ENCODE peak calls at places on chromosomes 11 and 22, in eight cellular contexts. D is mesendoderm, U is H9, R is NT2/D1, Z is GM23248, Y is astrocyte, H is K562, B is neuronal stem cell. S is an unnamed sample.

GRCh38 chr11:83046626-83047172 is 25.0 kb downstream of the RAB30 start:
- DNase-seq in D (no peak), U (no peak), R (no peak), Z (peak), Y (peak), H (no peak), B (no peak), S (no peak)

GRCh38 chr11:74429205-74429604 is 31.0 kb upstream of the PGM2L1 start:
- DNase-seq in D (no peak), U (no peak), R (no peak), Z (no peak), Y (no peak), H (no peak), B (no peak), S (no peak)

GRCh38 chr11:128407962-128408361 is 179.4 kb downstream of the ETS1 start:
- DNase-seq in D (peak), U (no peak), R (no peak), Z (peak), Y (peak), H (no peak), B (no peak), S (no peak)

GRCh38 chr11:11192541-11192940 is 160.5 kb downstream of the CSNK2A3 start:
- DNase-seq in D (no peak), U (no peak), R (no peak), Z (no peak), Y (no peak), H (no peak), B (no peak), S (no peak)

GRCh38 chr11:119942021-119942420 is 195.9 kb downstream of the TRIM29 start:
- DNase-seq in D (peak), U (peak), R (no peak), Z (no peak), Y (no peak), H (peak), B (no peak), S (no peak)

GRCh38 chr11:131033151-131033651 is 116.9 kb upstream of the SNX19 start:
- DNase-seq in D (peak), U (peak), R (no peak), Z (peak), Y (peak), H (no peak), B (no peak), S (no peak)

GRCh38 chr11:64146036-64146943 is 19.6 kb downstream of the MACROD1 start:
- DNase-seq in D (peak), U (peak), R (no peak), Z (peak), Y (no peak), H (peak), B (no peak), S (peak)

GRCh38 chr11:44913502-44913901 is 37.2 kb downstream of the TP53I11 start:
- DNase-seq in D (no peak), U (no peak), R (no peak), Z (no peak), Y (no peak), H (no peak), B (no peak), S (no peak)

GRCh38 chr11:85170184-85170583 is 457.0 kb downstream of the DLG2 start:
- DNase-seq in D (peak), U (no peak), R (peak), Z (peak), Y (peak), H (no peak), B (no peak), S (no peak)

GRCh38 chr22:37330200-37331033 is 48.1 kb downstream of the CYTH4 start:
- DNase-seq in D (peak), U (peak), R (peak), Z (peak), Y (peak), H (peak), B (peak), S (peak)

GRCh38 chr11:101321222-101321621 is 191.6 kb upstream of the PGR start:
- DNase-seq in D (peak), U (peak), R (no peak), Z (no peak), Y (no peak), H (no peak), B (no peak), S (peak)

GRCh38 chr11:61333638-61334433 is 808 bp downstream of the TKFC start:
- DNase-seq in D (no peak), U (no peak), R (no peak), Z (no peak), Y (no peak), H (no peak), B (no peak), S (no peak)

GRCh38 chr22:25747245-25747944 is 5.4 kb downstream of the MYO18B start:
- DNase-seq in D (no peak), U (no peak), R (no peak), Z (peak), Y (peak), H (peak), B (no peak), S (no peak)

GRCh38 chr22:37433786-37434185 is 6.5 kb upstream of the ELFN2 start:
- DNase-seq in D (no peak), U (no peak), R (no peak), Z (no peak), Y (peak), H (no peak), B (no peak), S (no peak)

GRCh38 chr11:65438257-65439151 is 15.9 kb downstream of the NEAT1 start:
- DNase-seq in D (no peak), U (no peak), R (no peak), Z (peak), Y (no peak), H (no peak), B (no peak), S (no peak)

GRCh38 chr11:72962084-72962483 is 147.9 kb downstream of the ATG16L2 start:
- DNase-seq in D (peak), U (no peak), R (no peak), Z (peak), Y (peak), H (no peak), B (no peak), S (no peak)

GRCh38 chr11:44484211-44484610 is 81.3 kb upstream of the CD82 start:
- DNase-seq in D (peak), U (peak), R (peak), Z (peak), Y (no peak), H (peak), B (no peak), S (peak)

GRCh38 chr11:83008581-83008923 is 63.1 kb downstream of the RAB30 start:
- DNase-seq in D (no peak), U (no peak), R (no peak), Z (peak), Y (peak), H (no peak), B (no peak), S (no peak)

GRCh38 chr11:75582935-75583709 is 21.1 kb downstream of the SERPINH1 start:
- DNase-seq in D (peak), U (peak), R (no peak), Z (peak), Y (peak), H (peak), B (peak), S (peak)

GRCh38 chr22:20957118-20957690 is 9.9 kb upstream of the AIFM3 start:
- DNase-seq in D (peak), U (peak), R (no peak), Z (peak), Y (no peak), H (no peak), B (no peak), S (peak)

GRCh38 chr11:62958547-62959071 is 26.2 kb downstream of the SLC22A6 start:
- DNase-seq in D (no peak), U (no peak), R (no peak), Z (peak), Y (no peak), H (no peak), B (no peak), S (no peak)

GRCh38 chr11:8257003-8257664 is 6.5 kb downstream of the LMO1 start:
- DNase-seq in D (no peak), U (no peak), R (no peak), Z (no peak), Y (no peak), H (no peak), B (no peak), S (no peak)

GRCh38 chr11:113977071-113977490 is 2.2 kb downstream of the HTR3A start:
- DNase-seq in D (no peak), U (no peak), R (no peak), Z (no peak), Y (no peak), H (no peak), B (no peak), S (no peak)

GRCh38 chr11:4095509-4096230 is 1.1 kb downstream of the RRM1 start:
- DNase-seq in D (peak), U (no peak), R (no peak), Z (peak), Y (peak), H (no peak), B (no peak), S (no peak)

GRCh38 chr11:61254403-61255025 is 13.5 kb downstream of the PGA5 start:
- DNase-seq in D (peak), U (peak), R (peak), Z (peak), Y (no peak), H (peak), B (peak), S (peak)

GRCh38 chr22:27170491-27170890 is 513.1 kb downstream of the MIAT start:
- DNase-seq in D (no peak), U (no peak), R (no peak), Z (peak), Y (peak), H (no peak), B (no peak), S (no peak)

GRCh38 chr11:86183694-86184093 is 60.9 kb upstream of the EED start:
- DNase-seq in D (no peak), U (no peak), R (no peak), Z (peak), Y (no peak), H (peak), B (no peak), S (no peak)

GRCh38 chr11:91686700-91687099 is 537.9 kb upstream of the FAT3 start:
- DNase-seq in D (no peak), U (no peak), R (no peak), Z (no peak), Y (no peak), H (no peak), B (no peak), S (peak)

GRCh38 chr11:126072141-126072741 is 9.6 kb upstream of the CDON start:
- DNase-seq in D (peak), U (no peak), R (no peak), Z (no peak), Y (peak), H (no peak), B (no peak), S (no peak)

GRCh38 chr22:47335460-47335859 is 573.0 kb downstream of the TBC1D22A start:
- DNase-seq in D (no peak), U (no peak), R (no peak), Z (no peak), Y (no peak), H (no peak), B (no peak), S (no peak)

GRCh38 chr11:116707250-116707649 is 65.5 kb downstream of the BUD13 start:
- DNase-seq in D (no peak), U (no peak), R (no peak), Z (no peak), Y (no peak), H (no peak), B (no peak), S (no peak)

GRCh38 chr11:82703796-82704195 is 29.9 kb downstream of the FAM181B start:
- DNase-seq in D (peak), U (no peak), R (no peak), Z (no peak), Y (no peak), H (no peak), B (no peak), S (no peak)

GRCh38 chr11:19225123-19225522 is 15.6 kb downstream of the E2F8 start:
- DNase-seq in D (no peak), U (no peak), R (no peak), Z (no peak), Y (no peak), H (no peak), B (no peak), S (no peak)

GRCh38 chr11:20159680-20160381 is 444 bp downstream of the DBX1 start:
- DNase-seq in D (no peak), U (peak), R (no peak), Z (no peak), Y (no peak), H (no peak), B (no peak), S (peak)

GRCh38 chr11:68923614-68924013 is 19.9 kb downstream of the IGHMBP2 start:
- DNase-seq in D (no peak), U (no peak), R (no peak), Z (no peak), Y (no peak), H (no peak), B (no peak), S (no peak)

DNA sequence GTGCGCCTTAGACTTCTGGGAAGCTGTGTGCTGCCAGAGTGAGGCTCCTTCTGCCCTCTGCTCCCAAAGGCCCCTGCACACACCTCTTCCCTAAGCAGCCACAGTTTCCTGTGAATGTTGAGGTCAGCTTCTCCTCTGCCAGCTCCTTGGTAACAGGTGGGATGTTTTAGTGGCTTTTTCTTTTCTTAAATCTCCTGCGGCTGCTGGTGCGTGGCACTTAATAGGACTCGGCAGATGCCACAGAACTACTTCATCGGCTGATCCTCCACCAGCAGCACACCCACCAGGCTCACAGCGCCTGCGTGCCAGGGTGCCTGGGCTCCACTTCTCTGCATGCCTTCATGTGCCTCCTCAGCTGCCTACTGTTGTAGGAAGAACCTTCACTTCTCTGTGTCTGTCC is 87.8 kb downstream of the RCN1 start:
- DNase-seq in D (no peak), U (no peak), R (no peak), Z (no peak), Y (no peak), H (no peak), B (no peak), S (no peak)
- H3K9ac ChIP-seq in D (no peak), U (no peak), R (no peak), Z (no peak), Y (no peak), H (no peak), B (no peak), S (no peak)

GRCh38 chr22:39593061-39593930 is 22.7 kb downstream of the CACNA1I start:
- DNase-seq in D (no peak), U (no peak), R (no peak), Z (peak), Y (no peak), H (no peak), B (no peak), S (no peak)
- H3K9ac ChIP-seq in D (no peak), U (no peak), R (no peak), Z (no peak), Y (no peak), H (no peak), B (no peak), S (no peak)

GRCh38 chr22:22712092-22712658 is 67.8 kb downstream of the GGTLC2 start:
- DNase-seq in D (no peak), U (no peak), R (no peak), Z (no peak), Y (no peak), H (no peak), B (no peak), S (no peak)
- H3K9ac ChIP-seq in D (no peak), U (no peak), R (no peak), Z (no peak), Y (no peak), H (no peak), B (no peak), S (no peak)

GRCh38 chr11:66570117-66570825 is 1.9 kb upstream of the CTSF start:
- DNase-seq in D (peak), U (peak), R (peak), Z (no peak), Y (no peak), H (no peak), B (no peak), S (peak)

GRCh38 chr11:66566221-66566620 is 2.2 kb downstream of the CTSF start:
- DNase-seq in D (no peak), U (no peak), R (no peak), Z (no peak), Y (no peak), H (no peak), B (no peak), S (no peak)

GRCh38 chr11:66569076-66569475 is 670 bp upstream of the CTSF start:
- DNase-seq in D (no peak), U (no peak), R (no peak), Z (no peak), Y (no peak), H (no peak), B (no peak), S (no peak)

GRCh38 chr11:66568124-66568916 is at the start of gene CTSF:
- DNase-seq in D (no peak), U (peak), R (no peak), Z (peak), Y (peak), H (peak), B (no peak), S (no peak)

DNA sequence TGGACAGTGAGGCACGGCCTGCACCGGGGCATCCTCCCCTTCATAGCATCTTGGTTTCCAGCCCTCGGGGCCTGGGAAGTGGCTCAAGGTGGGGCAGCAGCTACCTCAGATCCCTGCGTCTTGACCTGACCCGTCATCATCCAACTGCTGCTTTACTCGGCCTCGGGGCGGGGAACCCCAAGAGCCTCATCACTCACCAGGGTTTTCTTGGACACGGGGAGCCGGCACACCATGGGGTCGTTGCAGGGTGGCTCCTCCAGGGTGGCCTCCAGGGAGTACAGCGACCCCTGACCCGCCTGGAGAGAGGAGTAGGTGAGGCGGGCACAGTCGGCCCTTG is 651 bp downstream of the CTSF start:
- DNase-seq in D (no peak), U (no peak), R (no peak), Z (no peak), Y (no peak), H (no peak), B (no peak), S (no peak)
- H3K9ac ChIP-seq in D (no peak), U (no peak), R (no peak), Z (peak), Y (peak), H (no peak), B (no peak), S (no peak)

DNA sequence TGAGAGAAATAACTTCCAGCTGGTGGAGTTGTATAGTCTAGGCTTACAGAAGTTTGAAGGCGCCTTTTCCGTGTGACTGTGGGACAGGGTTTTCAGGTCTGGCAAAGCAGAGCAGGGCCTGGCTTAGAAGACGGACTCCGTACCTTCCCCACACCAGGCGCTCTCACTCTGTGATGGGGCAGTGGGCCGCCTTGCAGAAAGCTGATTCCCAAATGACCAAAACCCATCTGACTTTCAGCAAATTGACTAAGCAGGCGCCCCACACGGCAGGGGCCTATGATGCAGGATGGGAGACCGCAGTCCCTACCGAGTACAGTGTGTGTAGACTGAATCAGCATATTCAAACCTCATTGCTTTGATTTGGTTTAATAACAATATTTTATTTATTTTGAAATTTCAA is 85.8 kb upstream of the TMEM45B start:
- DNase-seq in D (no peak), U (no peak), R (no peak), Z (no peak), Y (no peak), H (no peak), B (no peak), S (no peak)
- H3K9ac ChIP-seq in D (no peak), U (no peak), R (no peak), Z (no peak), Y (no peak), H (no peak), B (no peak), S (no peak)

DNA sequence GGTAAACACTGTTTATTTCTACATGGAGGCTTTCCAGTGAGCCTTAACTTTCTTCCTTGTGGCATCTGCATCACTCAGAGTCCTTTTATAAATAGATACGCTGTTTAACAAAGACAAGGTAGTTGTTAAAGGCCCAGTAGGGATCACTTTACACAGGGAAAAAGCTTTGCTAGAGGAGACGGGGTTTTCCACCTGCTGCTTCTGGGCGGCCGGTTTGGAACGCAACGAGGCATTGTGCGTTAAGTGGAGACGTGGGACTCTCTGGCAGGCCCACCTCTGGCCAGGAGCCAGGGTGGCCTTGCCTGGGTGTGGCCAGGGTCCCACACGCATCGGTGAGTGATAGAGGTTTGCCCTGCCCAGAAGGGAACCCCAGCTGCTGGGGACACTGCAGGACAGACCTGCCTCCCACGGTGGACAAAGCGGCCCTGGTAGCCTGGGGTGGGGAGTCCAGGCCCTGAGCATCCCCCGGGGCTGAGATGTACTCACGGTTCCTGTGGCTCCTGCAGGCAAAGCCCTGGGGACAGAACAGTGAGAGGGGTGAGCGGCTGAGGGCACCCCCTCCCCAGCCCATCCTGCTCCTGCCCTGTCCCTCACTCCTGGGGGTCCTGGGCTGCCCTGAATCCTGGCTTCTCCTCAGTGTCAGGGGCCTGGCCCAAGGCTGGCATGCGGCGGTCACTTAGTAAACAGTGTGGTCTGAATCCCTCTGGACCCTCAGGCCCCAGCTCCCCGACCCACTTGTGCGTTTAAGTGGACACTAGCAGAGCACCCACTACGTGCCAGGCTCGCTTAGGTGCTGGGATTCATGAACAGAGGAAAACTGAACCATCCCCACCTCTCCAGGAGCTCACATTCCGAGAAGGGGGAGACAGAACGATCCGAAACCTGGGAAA is 4.2 kb downstream of the IL17REL start:
- DNase-seq in D (no peak), U (peak), R (no peak), Z (no peak), Y (no peak), H (no peak), B (no peak), S (no peak)
- H3K9ac ChIP-seq in D (no peak), U (no peak), R (no peak), Z (no peak), Y (no peak), H (no peak), B (no peak), S (no peak)